ENCODE peak calls at places on chromosomes 6 and 20, in five cellular contexts. X is mucosa of descending colon; P is T-helper 17 cell; K is HCEC 1CT; U is stimulated activated CD4-positive, alpha-beta T cell treated with anti-CD3 and anti-CD28 coated beads, Interleukin-4, amount 100 ng/mL, for 1 hour. R is an unnamed sample.

GRCh38 chr6:26389349-26389799 is 6.5 kb downstream of the BTN2A2 start:
- DNase-seq in X (no peak), P (no peak), K (no peak), U (no peak), R (no peak)

GRCh38 chr20:17225891-17226409 is 890 bp upstream of the PCSK2 start:
- DNase-seq in X (no peak), P (no peak), K (no peak), U (no peak), R (no peak)

GRCh38 chr6:44297063-44298038 is 15.8 kb downstream of the AARS2 start:
- DNase-seq in X (peak; percentile 45), P (no peak), K (no peak), U (peak; percentile 64), R (peak; percentile 47)

GRCh38 chr20:62953839-62954703 is 1.6 kb downstream of the SLC17A9 start:
- DNase-seq in X (peak; percentile 68), P (peak; percentile 51), K (peak; percentile 26), U (peak; percentile 43), R (peak; percentile 51)

GRCh38 chr20:49615401-49616153 is 47.6 kb upstream of the PTGIS start:
- DNase-seq in X (peak; percentile 50), P (no peak), K (no peak), U (no peak), R (no peak)

GRCh38 chr6:87483929-87484328 is 11.2 kb downstream of the SLC35A1 start:
- DNase-seq in X (no peak), P (no peak), K (peak; percentile 43), U (no peak), R (no peak)

GRCh38 chr6:153059757-153060156 is 57.2 kb upstream of the MTRF1L start:
- DNase-seq in X (no peak), P (no peak), K (no peak), U (no peak), R (no peak)

GRCh38 chr6:33590531-33591198 is 10.6 kb upstream of the BAK1 start:
- DNase-seq in X (peak; percentile 70), P (no peak), K (peak; percentile 31), U (no peak), R (no peak)

GRCh38 chr6:17865798-17866725 is 121.4 kb downstream of the KIF13A start:
- DNase-seq in X (peak; percentile 24), P (no peak), K (peak; percentile 92), U (no peak), R (no peak)

GRCh38 chr20:56815796-56816195 is 186.7 kb downstream of the TFAP2C start:
- DNase-seq in X (no peak), P (no peak), K (no peak), U (no peak), R (no peak)

GRCh38 chr20:52104546-52105044 is 87.0 kb downstream of the ZFP64 start:
- DNase-seq in X (no peak), P (no peak), K (no peak), U (no peak), R (no peak)

GRCh38 chr20:32563311-32564272 is 21.5 kb downstream of the NOL4L start:
- DNase-seq in X (no peak), P (no peak), K (no peak), U (no peak), R (no peak)

GRCh38 chr6:14542670-14543366 is 425.2 kb downstream of the CD83 start:
- DNase-seq in X (no peak), P (no peak), K (peak; percentile 72), U (peak; percentile 66), R (peak; percentile 72)

GRCh38 chr6:80457044-80457933 is 350.8 kb downstream of the BCKDHB start:
- DNase-seq in X (peak; percentile 29), P (no peak), K (peak; percentile 98), U (no peak), R (no peak)

GRCh38 chr20:20130399-20130798 is 78.1 kb downstream of the CFAP61 start:
- DNase-seq in X (peak; percentile 4), P (no peak), K (peak; percentile 8), U (no peak), R (no peak)

GRCh38 chr6:99875068-99875467 is 119.0 kb downstream of the MCHR2 start:
- DNase-seq in X (no peak), P (no peak), K (no peak), U (no peak), R (no peak)

GRCh38 chr6:4676016-4676415 is 100.2 kb upstream of the CDYL start:
- DNase-seq in X (no peak), P (no peak), K (no peak), U (no peak), R (no peak)

GRCh38 chr6:156395276-156395675 is 381.9 kb upstream of the ARID1B start:
- DNase-seq in X (peak; percentile 85), P (peak; percentile 26), K (no peak), U (peak; percentile 53), R (peak; percentile 16)

GRCh38 chr6:111709201-111709600 is 103.5 kb upstream of the TRAF3IP2 start:
- DNase-seq in X (no peak), P (no peak), K (no peak), U (no peak), R (no peak)

GRCh38 chr6:126696921-126697693 is 357.2 kb downstream of the CENPW start:
- DNase-seq in X (no peak), P (no peak), K (no peak), U (no peak), R (no peak)

GRCh38 chr6:162684961-162685360 is 42.6 kb downstream of the PRKN start:
- DNase-seq in X (no peak), P (no peak), K (no peak), U (no peak), R (no peak)

GRCh38 chr6:17910178-17910577 is 77.3 kb downstream of the KIF13A start:
- DNase-seq in X (no peak), P (no peak), K (no peak), U (no peak), R (no peak)

GRCh38 chr6:36362551-36363389 is 24.7 kb downstream of the ETV7 start:
- DNase-seq in X (no peak), P (no peak), K (no peak), U (no peak), R (no peak)

GRCh38 chr6:91383207-91383606 is 796.3 kb upstream of the MAP3K7 start:
- DNase-seq in X (no peak), P (no peak), K (no peak), U (no peak), R (no peak)

GRCh38 chr6:88855521-88856152 is 107.8 kb downstream of the RNGTT start:
- DNase-seq in X (no peak), P (no peak), K (no peak), U (no peak), R (no peak)

GRCh38 chr6:2809015-2809414 is 32.6 kb downstream of the SERPINB1 start:
- DNase-seq in X (no peak), P (no peak), K (no peak), U (no peak), R (no peak)

GRCh38 chr6:43407296-43407695 is 20.0 kb upstream of the ABCC10 start:
- DNase-seq in X (no peak), P (no peak), K (no peak), U (no peak), R (no peak)

GRCh38 chr6:15837205-15837604 is 174.4 kb upstream of the DTNBP1 start:
- DNase-seq in X (no peak), P (no peak), K (no peak), U (no peak), R (no peak)

GRCh38 chr20:52859156-52859887 is 112.8 kb upstream of the TSHZ2 start:
- DNase-seq in X (no peak), P (no peak), K (no peak), U (no peak), R (no peak)

GRCh38 chr6:5054427-5054873 is 30.7 kb upstream of the PPP1R3G start:
- DNase-seq in X (no peak), P (no peak), K (peak; percentile 2), U (no peak), R (no peak)

GRCh38 chr20:44646641-44647274 is 4.7 kb downstream of the ADA start:
- DNase-seq in X (no peak), P (no peak), K (peak; percentile 66), U (no peak), R (no peak)

GRCh38 chr6:5764401-5764955 is 242.2 kb downstream of the NRN1 start:
- DNase-seq in X (no peak), P (no peak), K (peak; percentile 8), U (no peak), R (no peak)

GRCh38 chr6:5851261-5851757 is 155.4 kb downstream of the NRN1 start:
- DNase-seq in X (peak; percentile 78), P (peak; percentile 38), K (no peak), U (peak; percentile 76), R (peak; percentile 59)

GRCh38 chr6:10529231-10529801 is 8.2 kb downstream of the GCNT2 start:
- DNase-seq in X (no peak), P (no peak), K (no peak), U (no peak), R (no peak)

GRCh38 chr20:745683-746301 is 22.5 kb downstream of the SLC52A3 start:
- DNase-seq in X (no peak), P (no peak), K (no peak), U (no peak), R (no peak)

GRCh38 chr6:110399219-110400071 is 15.9 kb downstream of the DDO start:
- DNase-seq in X (no peak), P (no peak), K (no peak), U (no peak), R (no peak)

GRCh38 chr6:83708970-83709747 is at the start of gene SNAP91:
- DNase-seq in X (no peak), P (no peak), K (no peak), U (no peak), R (no peak)

GRCh38 chr6:76779068-76779467 is 684.2 kb downstream of the HTR1B start:
- DNase-seq in X (no peak), P (no peak), K (no peak), U (no peak), R (no peak)

GRCh38 chr6:20338160-20338559 is 63.5 kb upstream of the E2F3 start:
- DNase-seq in X (no peak), P (no peak), K (peak; percentile 80), U (no peak), R (no peak)

R was measured in activated T-cell treated with anti-CD3 and anti-CD28 coated beads for 48 hours.